ENCODE peak calls at places on chromosomes 7 and 10, in four cellular contexts. V is GM12878, I is right cardiac atrium, Y is heart left ventricle. Z is an unnamed sample.
A peak's percentile ranks its signal among the peaks of the same experiment; 100 is the strongest.

GRCh38 chr7:129317450-129317849 is 92.6 kb downstream of the AHCYL2 start:
- DNase-seq in V (no peak), Y (no peak), I (no peak), Z (no peak)

GRCh38 chr7:98539865-98540264 is 77.2 kb upstream of the NPTX2 start:
- DNase-seq in V (no peak), Y (no peak), I (no peak), Z (no peak)

GRCh38 chr10:116655573-116655972 is 34.8 kb downstream of the PNLIPRP2 start:
- DNase-seq in I (no peak), Y (no peak), V (no peak), Z (no peak)

GRCh38 chr7:122304604-122304975 is at the start of gene FEZF1:
- DNase-seq in Y (no peak), V (no peak), I (peak; percentile 13), Z (no peak)

GRCh38 chr7:25964483-25964961 is 187.5 kb upstream of the NFE2L3 start:
- DNase-seq in Y (no peak), V (peak; percentile 75), I (no peak), Z (no peak)

GRCh38 chr10:32237644-32238345 is 109.2 kb downstream of the EPC1 start:
- DNase-seq in V (no peak), Y (no peak), I (no peak), Z (no peak)

GRCh38 chr10:127907411-127908105 is 655 bp downstream of the PTPRE start:
- DNase-seq in I (peak; percentile 44), Y (peak; percentile 82), V (no peak), Z (peak; percentile 38)

GRCh38 chr10:132807621-132808049 is 21.7 kb upstream of the NKX6-2 start:
- DNase-seq in I (no peak), V (no peak), Y (no peak), Z (no peak)

GRCh38 chr7:79227035-79227434 is 226.4 kb downstream of the MAGI2 start:
- DNase-seq in I (no peak), V (no peak), Y (no peak), Z (no peak)

GRCh38 chr10:47383254-47384147 is 592 bp downstream of the ZNF488 start:
- DNase-seq in I (no peak), V (no peak), Y (no peak), Z (no peak)

GRCh38 chr10:61732635-61733278 is 70.0 kb downstream of the CABCOCO1 start:
- DNase-seq in Y (no peak), V (no peak), I (no peak), Z (no peak)

GRCh38 chr10:98619446-98619845 is 172.7 kb upstream of the HPS1 start:
- DNase-seq in I (no peak), Y (no peak), V (no peak), Z (no peak)

GRCh38 chr10:31134303-31134928 is 102.8 kb upstream of the ZNF438 start:
- DNase-seq in Y (no peak), V (peak; percentile 11), I (no peak), Z (peak; percentile 29)

GRCh38 chr10:31133628-31134302 is 102.1 kb upstream of the ZNF438 start:
- DNase-seq in Y (peak; percentile 92), V (peak; percentile 26), I (peak; percentile 86), Z (peak; percentile 85)

GRCh38 chr10:31136951-31137885 is 105.6 kb upstream of the ZNF438 start:
- DNase-seq in Y (no peak), I (no peak), V (no peak), Z (no peak)

GRCh38 chr10:31138026-31138553 is 106.4 kb upstream of the ZNF438 start:
- DNase-seq in Y (no peak), I (no peak), V (no peak), Z (no peak)

DNA sequence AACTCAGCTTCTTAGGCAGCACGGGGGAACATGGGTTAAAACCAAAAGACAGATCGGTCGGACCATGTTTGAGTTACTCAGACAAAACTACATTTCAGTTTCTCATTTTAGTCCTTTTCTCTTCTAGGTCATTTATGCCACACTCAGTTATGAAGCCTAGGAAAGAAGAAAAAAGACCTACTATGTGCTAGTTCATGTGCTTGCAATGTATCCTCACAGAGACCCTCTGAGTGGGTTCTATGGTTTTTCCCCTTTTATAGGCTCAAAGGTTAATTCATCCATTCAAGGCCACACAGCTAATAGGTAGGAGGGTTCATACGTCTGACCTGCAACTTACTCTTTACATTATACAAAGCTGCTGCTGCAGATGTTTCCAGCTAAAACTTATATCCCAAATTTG is 104.7 kb upstream of the ZNF438 start:
- DNase-seq in I (no peak), Y (no peak), V (no peak), Z (no peak)
- H3K27ac ChIP-seq in I (no peak overlapping the region), Y (peak overlapping the region; percentile 27), V (no peak overlapping the region), Z (no peak overlapping the region)

GRCh38 chr10:101965075-101965765 is 90.8 kb downstream of the ARMH3 start:
- DNase-seq in V (no peak), Y (no peak), I (no peak), Z (no peak)
- H3K27ac ChIP-seq in V (peak overlapping the region; percentile 66), Y (peak overlapping the region; percentile 58), I (peak overlapping the region; percentile 65), Z (no peak overlapping the region)

GRCh38 chr10:83458611-83459010 is 680.7 kb upstream of the GHITM start:
- DNase-seq in I (no peak), Y (no peak), V (no peak), Z (no peak)

GRCh38 chr10:83459124-83459523 is 680.2 kb upstream of the GHITM start:
- DNase-seq in Y (no peak), I (no peak), V (no peak), Z (no peak)
- H3K27ac ChIP-seq in Y (no peak overlapping the region), I (no peak overlapping the region), V (no peak overlapping the region), Z (no peak overlapping the region)

DNA sequence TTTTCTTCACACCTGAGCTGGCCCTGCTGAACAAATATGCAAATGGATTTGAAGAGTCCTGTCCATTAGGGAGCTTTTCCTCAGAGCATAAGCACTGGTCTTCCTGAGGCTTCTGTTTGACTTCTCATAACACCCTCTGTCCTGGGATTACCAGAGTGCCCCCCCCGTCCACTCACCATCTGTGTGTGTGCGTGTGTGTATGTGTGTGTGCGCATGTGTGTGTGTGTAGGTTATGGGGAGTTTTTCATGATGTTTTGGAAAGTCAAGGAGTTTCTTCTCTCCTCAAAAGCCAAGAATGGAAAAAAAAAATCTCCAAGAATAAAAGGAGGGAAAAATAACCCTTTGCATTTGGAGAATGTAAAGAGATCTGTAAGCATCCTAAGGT is 57.7 kb upstream of the COMTD1 start:
- DNase-seq in I (no peak), Y (no peak), V (no peak), Z (no peak)
- H3K27ac ChIP-seq in I (no peak overlapping the region), Y (no peak overlapping the region), V (no peak overlapping the region), Z (no peak overlapping the region)

DNA sequence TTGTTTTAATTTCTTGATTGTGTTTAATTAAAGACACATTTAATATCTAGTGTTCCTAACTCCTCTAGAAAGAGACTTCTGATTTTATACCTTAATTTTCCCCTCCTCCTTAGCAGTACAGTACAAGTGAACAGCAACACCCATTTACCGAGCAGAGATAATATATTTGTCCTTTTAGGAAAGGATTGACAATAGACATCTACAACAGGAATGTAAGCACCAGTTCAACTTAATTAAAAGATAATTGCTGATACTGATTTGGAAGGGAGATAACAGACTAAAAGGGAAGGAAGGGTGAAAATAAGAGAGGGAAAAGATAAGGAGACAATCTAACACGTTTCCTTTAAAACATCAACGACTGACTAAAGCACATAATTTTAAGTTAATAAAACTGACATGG is 119.3 kb downstream of the SRPK2 start:
- DNase-seq in Y (no peak), I (no peak), V (no peak), Z (no peak)
- H3K27ac ChIP-seq in Y (peak overlapping the region; percentile 79), I (no peak overlapping the region), V (peak overlapping the region; percentile 79), Z (peak overlapping the region; percentile 74)

DNA sequence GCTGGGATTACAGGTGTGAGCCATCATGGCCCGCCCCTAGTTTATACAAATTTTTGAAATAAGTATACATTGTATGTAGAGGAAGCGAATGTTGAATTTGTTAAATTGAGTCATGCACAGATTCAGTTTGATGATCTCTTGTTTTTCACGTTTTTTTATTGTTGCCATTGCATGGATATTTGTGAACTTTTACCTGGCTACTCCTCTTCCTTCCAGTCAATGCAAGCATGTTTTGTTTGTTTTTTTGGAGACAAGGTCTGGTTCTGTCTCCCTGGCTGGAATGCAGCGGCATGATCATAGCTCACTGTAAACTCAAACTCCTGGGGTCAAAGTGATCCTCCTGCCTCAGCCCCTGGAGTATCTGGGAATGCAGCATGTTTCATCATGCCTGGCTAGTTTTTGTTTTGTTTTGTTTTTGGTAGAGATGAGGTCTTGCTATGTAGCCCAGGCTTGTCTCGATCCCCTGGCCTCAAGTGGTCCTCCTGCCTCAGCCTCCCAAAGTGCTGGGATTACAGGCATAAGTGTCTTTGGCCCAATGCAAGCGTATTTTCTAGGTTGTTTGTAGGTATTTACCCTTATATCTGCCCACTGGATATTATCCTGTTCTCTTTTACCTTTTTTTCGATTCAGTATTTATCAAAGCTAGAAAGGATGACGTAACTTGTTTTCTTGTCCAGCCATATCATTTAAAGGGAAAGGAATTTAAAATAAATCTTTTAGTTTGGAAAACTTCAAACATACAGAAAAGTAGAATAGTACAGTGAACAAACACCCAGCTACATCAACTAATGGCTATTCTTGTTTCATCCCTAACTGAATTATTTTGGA is 11.0 kb downstream of the LCOR start:
- DNase-seq in I (no peak), Y (no peak), V (no peak), Z (no peak)
- H3K27ac ChIP-seq in I (no peak overlapping the region), Y (no peak overlapping the region), V (no peak overlapping the region), Z (no peak overlapping the region)

Z was measured in testis.